ENCODE peak calls at places on chromosomes 6 and 20, in seven cellular contexts. M is AG09309; S is CD8-positive, alpha-beta T cell; B is cardiac muscle cell; Q is fibroblast of gingiva; F is stimulated activated naive CD8-positive, alpha-beta T cell treated with anti-CD3 and anti-CD28 coated beads, Interleukin-15, amount 100 ng/mL, for 72 hours; Z is GM13977. I is an unnamed sample.

GRCh38 chr6:133787122-133787521 is 101.8 kb upstream of the TCF21 start:
- DNase-seq in M (no peak), S (no peak), B (no peak), Q (no peak), F (no peak), Z (no peak), I (no peak)

GRCh38 chr6:135921176-135921575 is 69.7 kb downstream of the PDE7B start:
- DNase-seq in M (no peak), S (no peak), B (no peak), Q (peak; percentile 47), F (no peak), Z (no peak), I (no peak)

GRCh38 chr6:132728616-132729015 is 14.8 kb upstream of the VNN1 start:
- DNase-seq in M (no peak), S (no peak), B (no peak), Q (no peak), F (no peak), Z (no peak), I (no peak)

GRCh38 chr6:109079981-109080380 is 14.7 kb downstream of the SESN1 start:
- DNase-seq in M (no peak), S (no peak), B (peak; percentile 72), Q (no peak), F (no peak), Z (no peak), I (no peak)

GRCh38 chr6:106084973-106085686 is 1.0 kb upstream of the PRDM1 start:
- DNase-seq in M (no peak), S (no peak), B (no peak), Q (peak; percentile 85), F (no peak), Z (no peak), I (no peak)

GRCh38 chr20:52847029-52847660 is 125.0 kb upstream of the TSHZ2 start:
- DNase-seq in M (no peak), S (no peak), B (no peak), Q (no peak), F (no peak), Z (no peak), I (no peak)

GRCh38 chr20:47927385-47927851 is 142.1 kb upstream of the SULF2 start:
- DNase-seq in M (no peak), S (no peak), B (no peak), Q (no peak), F (no peak), Z (no peak), I (no peak)

GRCh38 chr20:63417213-63418120 is 55.0 kb downstream of the KCNQ2 start:
- DNase-seq in M (no peak), S (no peak), B (no peak), Q (no peak), F (no peak), Z (no peak), I (no peak)

GRCh38 chr6:53250761-53251672 is 97.7 kb downstream of the ELOVL5 start:
- DNase-seq in M (peak; percentile 41), S (no peak), B (no peak), Q (peak; percentile 59), F (no peak), Z (no peak), I (no peak)

GRCh38 chr6:75024796-75025195 is 181.1 kb downstream of the COL12A1 start:
- DNase-seq in M (no peak), S (no peak), B (no peak), Q (peak; percentile 39), F (no peak), Z (no peak), I (no peak)

GRCh38 chr20:41278936-41279335 is 38.6 kb downstream of the ZHX3 start:
- DNase-seq in M (no peak), S (no peak), B (no peak), Q (peak; percentile 58), F (no peak), Z (no peak), I (no peak)

GRCh38 chr6:158705386-158706126 is 55.7 kb downstream of the SYTL3 start:
- DNase-seq in M (no peak), S (no peak), B (no peak), Q (no peak), F (no peak), Z (no peak), I (no peak)

GRCh38 chr6:90468080-90468479 is 118.8 kb downstream of the MAP3K7 start:
- DNase-seq in M (no peak), S (no peak), B (no peak), Q (no peak), F (peak; percentile 53), Z (no peak), I (no peak)

GRCh38 chr6:111709615-111710398 is 104.1 kb upstream of the TRAF3IP2 start:
- DNase-seq in M (peak; percentile 44), S (peak; percentile 29), B (peak; percentile 73), Q (peak; percentile 79), F (peak; percentile 50), Z (peak; percentile 69), I (peak; percentile 41)

GRCh38 chr6:149897015-149897697 is 757 bp downstream of the RAET1E start:
- DNase-seq in M (peak; percentile 87), S (no peak), B (no peak), Q (peak; percentile 97), F (no peak), Z (no peak), I (no peak)

GRCh38 chr6:130324657-130325056 is 41.2 kb upstream of the TMEM200A start:
- DNase-seq in M (peak; percentile 73), S (no peak), B (no peak), Q (peak; percentile 71), F (no peak), Z (no peak), I (no peak)

GRCh38 chr20:41176711-41177552 is 39.6 kb downstream of the PLCG1 start:
- DNase-seq in M (no peak), S (no peak), B (no peak), Q (no peak), F (peak; percentile 6), Z (no peak), I (no peak)

GRCh38 chr6:170035896-170036295 is 255.0 kb downstream of the DLL1 start:
- DNase-seq in M (no peak), S (no peak), B (no peak), Q (no peak), F (no peak), Z (no peak), I (no peak)

GRCh38 chr6:44022296-44022661 is 105.0 kb downstream of the MRPL14 start:
- DNase-seq in M (no peak), S (no peak), B (no peak), Q (no peak), F (no peak), Z (no peak), I (no peak)

GRCh38 chr6:137361701-137362100 is 132.5 kb downstream of the OLIG3 start:
- DNase-seq in M (no peak), S (no peak), B (no peak), Q (peak; percentile 80), F (no peak), Z (no peak), I (no peak)

GRCh38 chr6:3336859-3337515 is 78.2 kb downstream of the PSMG4 start:
- DNase-seq in M (no peak), S (no peak), B (no peak), Q (no peak), F (no peak), Z (no peak), I (no peak)

GRCh38 chr6:109393882-109394281 is 11.6 kb upstream of the CD164 start:
- DNase-seq in M (no peak), S (no peak), B (no peak), Q (no peak), F (no peak), Z (no peak), I (no peak)

I was measured in activated T-helper 1 cell treated with anti-CD3 and anti-CD28 coated beads, Interleukin-12 subunit alpha, Interleukin-12 subunit beta, Interleukin-2, Interleukin-4 antibody, amounts not matched to agents 30 ng/mL and 10 ng/mL and 1 ng/mL, durations not matched to agents 14 hours and 24 hours and 36 hours.